ENCODE peak calls at places on chromosomes 6 and 20, in seven cellular contexts. D, V, G, U, P, S and K are unnamed samples.

GRCh38 chr20:26167499-26167898 is 470.8 kb upstream of the ZNF337 start:
- DNase-seq in D (no peak), V (peak), G (no peak), U (peak), P (peak), S (no peak), K (no peak)

GRCh38 chr6:25307805-25308494 is 28.8 kb downstream of the CARMIL1 start:
- DNase-seq in D (no peak), V (no peak), G (no peak), U (no peak), P (no peak), S (no peak), K (no peak)

GRCh38 chr6:22250486-22250885 is 46.4 kb downstream of the PRL start:
- DNase-seq in D (no peak), V (no peak), G (no peak), U (no peak), P (no peak), S (no peak), K (no peak)

GRCh38 chr20:16761305-16761829 is 13.2 kb downstream of the OTOR start:
- DNase-seq in D (no peak), V (peak), G (peak), U (peak), P (peak), S (peak), K (peak)

GRCh38 chr6:121647905-121648304 is 212.5 kb downstream of the GJA1 start:
- DNase-seq in D (no peak), V (peak), G (no peak), U (peak), P (peak), S (no peak), K (no peak)

GRCh38 chr6:39445667-39446066 is 123.2 kb upstream of the KCNK16 start:
- DNase-seq in D (no peak), V (no peak), G (no peak), U (no peak), P (no peak), S (no peak), K (no peak)

GRCh38 chr6:161954699-161955276 is 680.9 kb upstream of the AGPAT4 start:
- DNase-seq in D (no peak), V (no peak), G (no peak), U (no peak), P (no peak), S (no peak), K (no peak)

GRCh38 chr6:69835414-69836179 is 30.8 kb upstream of the COL19A1 start:
- DNase-seq in D (no peak), V (peak), G (peak), U (peak), P (peak), S (no peak), K (peak)

GRCh38 chr6:106339334-106340029 is 13.9 kb upstream of the ATG5 start:
- DNase-seq in D (peak), V (peak), G (peak), U (peak), P (peak), S (peak), K (peak)

GRCh38 chr6:34709386-34709785 is 12.8 kb upstream of the ILRUN start:
- DNase-seq in D (no peak), V (peak), G (no peak), U (peak), P (peak), S (peak), K (no peak)

GRCh38 chr20:9555781-9556180 is 41.4 kb downstream of the LAMP5 start:
- DNase-seq in D (no peak), V (no peak), G (no peak), U (no peak), P (no peak), S (no peak), K (no peak)

GRCh38 chr6:128601060-128601459 is 80.7 kb upstream of the PTPRK start:
- DNase-seq in D (no peak), V (peak), G (no peak), U (peak), P (no peak), S (no peak), K (no peak)

GRCh38 chr20:50932016-50932338 is 740 bp upstream of the ADNP start:
- DNase-seq in D (no peak), V (no peak), G (no peak), U (no peak), P (no peak), S (no peak), K (no peak)

DNA sequence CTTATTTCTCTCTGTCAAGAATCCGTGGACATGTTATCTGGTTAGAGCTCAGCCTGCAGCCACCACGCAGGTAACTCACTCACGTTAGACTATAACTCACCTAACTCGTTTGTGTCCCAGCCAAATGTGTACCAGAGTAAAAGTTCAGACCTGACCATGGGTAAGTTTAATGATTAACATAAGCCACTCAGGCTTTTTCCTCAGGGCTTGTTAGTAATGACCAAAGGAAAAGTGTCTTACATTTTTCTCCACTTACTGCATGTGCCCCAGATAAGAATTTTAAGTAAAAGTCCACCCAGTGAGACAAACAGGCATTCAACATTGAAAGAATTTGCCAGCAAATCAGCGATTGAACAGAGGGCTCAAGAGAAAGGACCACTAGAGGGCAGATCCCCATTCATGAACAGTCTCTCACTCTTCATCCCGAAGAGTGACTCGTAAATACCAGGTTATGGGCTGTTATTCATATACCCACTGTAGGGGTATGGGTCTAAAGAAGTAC is at the start of gene PKHD1:
- DNase-seq in D (no peak), V (no peak), G (no peak), U (no peak), P (peak), S (no peak), K (peak)
- TF ChIP-seq CTCF in D (no peak), V (peak), G (peak), U (no peak), P (peak), S (peak), K (peak)

GRCh38 chr20:35738410-35739179 is 3.5 kb downstream of the RBM39 start:
- DNase-seq in D (no peak), V (no peak), G (no peak), U (no peak), P (no peak), S (no peak), K (no peak)

GRCh38 chr20:35743693-35744491 is 1.8 kb upstream of the RBM39 start:
- DNase-seq in D (no peak), V (no peak), G (no peak), U (no peak), P (no peak), S (no peak), K (no peak)

GRCh38 chr20:35742741-35743523 is 872 bp upstream of the RBM39 start:
- DNase-seq in D (no peak), V (peak), G (no peak), U (no peak), P (no peak), S (no peak), K (peak)

GRCh38 chr20:35739294-35740163 is 2.5 kb downstream of the RBM39 start:
- DNase-seq in D (no peak), V (peak), G (no peak), U (peak), P (peak), S (no peak), K (no peak)

DNA sequence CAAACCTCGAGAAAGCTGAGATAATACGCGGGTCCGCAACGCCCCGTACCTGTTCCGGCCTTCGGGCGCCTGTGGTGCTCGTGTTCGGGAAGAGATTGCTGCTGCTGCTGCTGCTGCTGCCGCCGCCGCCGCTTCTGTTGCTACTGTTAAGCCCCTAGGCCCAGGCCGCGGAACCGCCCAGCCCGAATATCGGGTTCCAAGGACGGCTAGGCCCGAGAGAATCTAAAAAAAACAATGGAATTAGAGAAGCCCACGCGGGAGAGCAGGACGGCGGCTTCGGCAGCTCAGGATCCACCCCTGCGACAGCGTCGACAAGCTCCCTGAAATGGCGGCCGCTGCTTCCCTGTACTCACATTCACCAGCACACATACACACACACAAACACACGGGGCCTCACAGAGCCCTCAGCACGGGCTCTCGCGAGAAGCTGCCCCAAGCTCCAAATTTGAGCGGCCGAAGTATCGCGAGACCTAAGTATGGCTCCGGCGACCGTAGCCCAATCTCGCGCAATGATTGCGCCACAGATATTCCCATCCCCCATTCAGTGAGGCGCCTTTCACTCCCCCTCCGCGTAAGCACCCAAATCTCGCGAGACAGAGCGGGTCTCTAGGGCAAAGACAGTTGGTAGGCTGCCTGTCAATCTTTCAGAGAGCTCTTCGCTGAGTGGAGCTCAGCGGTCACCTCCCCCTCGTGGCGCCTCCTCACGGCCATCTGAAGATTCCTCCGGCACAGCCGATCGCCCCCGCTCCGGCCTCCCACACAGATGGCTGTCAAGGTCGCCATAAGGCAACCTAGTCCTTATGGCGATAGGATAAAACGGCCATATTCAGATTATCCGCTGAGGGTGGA is at the start of gene RBM39:
- DNase-seq in D (peak), V (peak), G (peak), U (peak), P (peak), S (peak), K (peak)
- TF ChIP-seq CTCF in D (no peak), V (peak), G (no peak), U (peak), P (peak), S (peak), K (peak)

GRCh38 chr6:33277663-33278391 is 904 bp downstream of the B3GALT4 start:
- DNase-seq in D (no peak), V (peak), G (peak), U (no peak), P (no peak), S (no peak), K (peak)

GRCh38 chr6:33276581-33276863 is 401 bp upstream of the B3GALT4 start:
- DNase-seq in D (no peak), V (peak), G (no peak), U (no peak), P (no peak), S (no peak), K (no peak)

GRCh38 chr6:33278392-33278741 is 1.4 kb downstream of the B3GALT4 start:
- DNase-seq in D (no peak), V (no peak), G (no peak), U (no peak), P (no peak), S (no peak), K (no peak)

GRCh38 chr6:33278810-33279209 is 1.9 kb downstream of the B3GALT4 start:
- DNase-seq in D (no peak), V (no peak), G (no peak), U (no peak), P (no peak), S (no peak), K (no peak)

DNA sequence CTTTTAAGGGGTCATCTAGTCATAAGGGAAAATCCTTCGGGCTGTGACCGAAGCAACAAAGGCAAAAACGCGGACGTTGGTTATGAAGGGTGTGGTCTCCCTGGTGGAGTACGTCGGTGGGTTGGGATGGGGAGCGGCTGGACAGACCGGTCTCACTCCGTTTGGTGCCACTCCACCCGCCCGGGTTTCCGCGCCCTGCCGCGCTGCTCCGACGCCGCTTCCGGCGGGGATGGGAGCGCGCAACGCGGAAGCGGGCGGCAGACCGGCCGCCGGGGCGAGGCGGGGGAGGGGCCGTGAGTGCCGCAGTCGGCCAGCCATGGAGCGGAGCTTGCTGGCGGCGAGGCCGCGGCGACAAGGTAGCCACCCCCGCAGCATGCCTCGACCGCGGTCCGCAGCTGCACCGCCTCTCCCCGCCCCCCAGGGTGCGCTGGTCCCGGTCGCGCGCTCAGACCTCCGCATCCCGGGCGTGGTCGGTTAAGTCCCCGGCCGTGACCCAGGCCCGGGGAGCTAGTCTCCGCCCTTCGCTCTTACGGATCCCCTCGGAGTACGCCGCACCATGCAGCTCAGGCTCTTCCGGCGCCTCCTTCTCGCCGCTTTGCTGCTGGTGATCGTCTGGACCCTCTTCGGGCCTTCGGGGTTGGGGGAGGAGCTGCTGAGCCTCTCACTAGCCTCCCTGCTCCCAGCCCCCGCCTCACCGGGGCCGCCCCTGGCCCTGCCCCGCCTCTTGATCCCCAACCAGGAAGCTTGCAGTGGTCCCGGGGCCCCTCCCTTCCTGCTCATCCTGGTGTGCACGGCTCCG is at the start of gene B3GALT4:
- DNase-seq in D (peak), V (peak), G (peak), U (peak), P (peak), S (peak), K (peak)
- TF ChIP-seq CTCF in D (peak), V (peak), G (peak), U (peak), P (peak), S (peak), K (peak)

GRCh38 chr6:13377054-13377758 is 48.9 kb upstream of the TBC1D7 start:
- DNase-seq in D (no peak), V (no peak), G (no peak), U (no peak), P (no peak), S (no peak), K (no peak)

GRCh38 chr6:13380761-13381160 is 52.4 kb upstream of the TBC1D7 start:
- DNase-seq in D (no peak), V (no peak), G (no peak), U (no peak), P (no peak), S (no peak), K (no peak)

GRCh38 chr6:13383280-13384163 is 55.2 kb upstream of the TBC1D7 start:
- DNase-seq in D (no peak), V (peak), G (no peak), U (peak), P (peak), S (no peak), K (peak)

GRCh38 chr6:13375360-13375878 is 47.1 kb upstream of the TBC1D7 start:
- DNase-seq in D (no peak), V (no peak), G (no peak), U (no peak), P (no peak), S (no peak), K (peak)

DNA sequence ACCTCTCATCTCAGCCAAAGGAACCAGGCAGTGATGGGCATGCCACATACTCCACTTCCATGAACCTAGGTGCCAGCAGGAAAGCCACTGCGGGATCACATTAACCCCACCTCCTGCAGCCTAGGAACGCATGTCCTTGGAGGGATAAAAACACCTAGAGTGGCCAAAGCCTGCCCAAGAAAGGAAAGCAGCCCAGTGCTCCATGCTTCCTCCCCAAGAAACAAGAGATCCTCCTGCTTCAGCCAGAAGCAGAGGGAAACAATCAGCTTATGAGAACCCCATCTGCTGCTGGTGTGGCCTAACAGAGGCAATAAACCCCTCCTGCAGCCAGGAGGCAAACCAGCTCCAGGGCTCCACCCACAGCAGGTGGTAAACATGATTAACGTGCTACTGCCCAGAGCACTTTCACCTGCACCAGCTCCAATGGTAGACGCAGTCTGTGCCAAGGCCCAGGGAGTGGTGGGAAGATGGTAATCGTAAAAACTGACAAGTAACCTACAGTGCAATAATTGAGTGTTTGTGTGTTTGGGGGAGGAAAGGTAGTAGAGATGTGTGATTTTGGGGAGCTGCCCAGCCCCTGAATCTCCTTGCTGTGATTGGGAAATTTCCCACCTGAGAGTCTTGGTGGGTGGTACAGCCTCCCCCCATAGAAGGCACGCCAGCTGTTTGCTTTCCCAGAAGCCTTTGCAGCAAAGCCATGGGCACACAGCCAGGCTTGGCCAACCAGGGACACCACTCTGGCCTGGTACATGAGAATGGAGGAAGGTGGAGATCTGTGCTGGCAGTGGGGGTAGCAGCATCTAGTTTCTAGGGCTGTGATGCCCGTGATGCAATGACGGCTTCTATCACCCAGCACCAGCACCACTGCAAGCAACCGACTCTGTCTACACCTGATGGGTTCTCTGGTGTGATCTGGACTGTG is 50.6 kb upstream of the TBC1D7 start:
- DNase-seq in D (no peak), V (no peak), G (no peak), U (no peak), P (no peak), S (no peak), K (no peak)
- TF ChIP-seq CTCF in D (no peak), V (no peak), G (no peak), U (no peak), P (no peak), S (no peak), K (no peak)

GRCh38 chr6:85917522-85917921 is 274.8 kb upstream of the SYNCRIP start:
- DNase-seq in D (no peak), V (no peak), G (no peak), U (no peak), P (no peak), S (no peak), K (no peak)

GRCh38 chr6:85920782-85921181 is 278.1 kb upstream of the SYNCRIP start:
- DNase-seq in D (no peak), V (no peak), G (no peak), U (no peak), P (no peak), S (no peak), K (no peak)

GRCh38 chr6:85923013-85923430 is 280.3 kb upstream of the SYNCRIP start:
- DNase-seq in D (no peak), V (peak), G (peak), U (peak), P (peak), S (no peak), K (peak)
- TF ChIP-seq CTCF in D (peak), V (peak), G (peak), U (peak), P (peak), S (peak), K (peak)

GRCh38 chr6:160088774-160089533 is 32.7 kb upstream of the SLC22A1 start:
- DNase-seq in D (no peak), V (no peak), G (no peak), U (no peak), P (peak), S (no peak), K (no peak)
- TF ChIP-seq CTCF in D (no peak), V (no peak), G (no peak), U (no peak), P (no peak), S (no peak), K (no peak)